ENCODE peak calls at places on chromosome 1, in four cellular contexts. N is PC-9, K is endothelial cell of umbilical vein, C is H9. E is an unnamed sample. For H3K4me1, the result is how much of the 10 kb centered on the place peaks cover.

GRCh38 chr1:41919764-41920397 is 1.2 kb upstream of the HIVEP3 start:
- DNase-seq in C (peak), K (no peak), N (peak), E (peak)

GRCh38 chr1:58584082-58584895 is 7.2 kb upstream of the TACSTD2 start:
- DNase-seq in N (peak), C (no peak), K (peak), E (no peak)

GRCh38 chr1:75276385-75276784 is 142.2 kb downstream of the LHX8 start:
- DNase-seq in C (no peak), K (no peak), N (no peak), E (no peak)

GRCh38 chr1:184101116-184101515 is 49.6 kb downstream of the TSEN15 start:
- DNase-seq in C (no peak), K (no peak), N (no peak), E (no peak)

GRCh38 chr1:160837558-160838205 is 25.0 kb downstream of the CD244 start:
- DNase-seq in C (no peak), K (no peak), N (peak), E (peak)

GRCh38 chr1:221234821-221235220 is 355.6 kb downstream of the HLX start:
- DNase-seq in C (no peak), K (no peak), N (no peak), E (no peak)

GRCh38 chr1:3708696-3709246 is 43.5 kb upstream of the CCDC27 start:
- DNase-seq in N (peak), K (no peak), C (peak), E (no peak)

GRCh38 chr1:3471356-3472087 is 17.1 kb downstream of the ARHGEF16 start:
- DNase-seq in C (peak), K (peak), N (no peak), E (peak)

GRCh38 chr1:222606757-222607156 is 11.1 kb upstream of the MIA3 start:
- DNase-seq in C (no peak), N (no peak), K (no peak), E (no peak)

GRCh38 chr1:13828454-13829151 is 128.6 kb downstream of the PRDM2 start:
- DNase-seq in N (peak), K (no peak), C (peak), E (no peak)

GRCh38 chr1:186518395-186518794 is 57.5 kb upstream of the PDC start:
- DNase-seq in K (no peak), C (no peak), N (no peak), E (no peak)
- TF ChIP-seq CTCF in K (no peak), C (no peak), N (no peak), E (no peak)

GRCh38 chr1:6592865-6593593 is 9.6 kb downstream of the KLHL21 start:
- DNase-seq in C (no peak), K (no peak), N (no peak), E (no peak)
- H3K27ac ChIP-seq in C (no peak), K (no peak), N (no peak), E (peak)

DNA sequence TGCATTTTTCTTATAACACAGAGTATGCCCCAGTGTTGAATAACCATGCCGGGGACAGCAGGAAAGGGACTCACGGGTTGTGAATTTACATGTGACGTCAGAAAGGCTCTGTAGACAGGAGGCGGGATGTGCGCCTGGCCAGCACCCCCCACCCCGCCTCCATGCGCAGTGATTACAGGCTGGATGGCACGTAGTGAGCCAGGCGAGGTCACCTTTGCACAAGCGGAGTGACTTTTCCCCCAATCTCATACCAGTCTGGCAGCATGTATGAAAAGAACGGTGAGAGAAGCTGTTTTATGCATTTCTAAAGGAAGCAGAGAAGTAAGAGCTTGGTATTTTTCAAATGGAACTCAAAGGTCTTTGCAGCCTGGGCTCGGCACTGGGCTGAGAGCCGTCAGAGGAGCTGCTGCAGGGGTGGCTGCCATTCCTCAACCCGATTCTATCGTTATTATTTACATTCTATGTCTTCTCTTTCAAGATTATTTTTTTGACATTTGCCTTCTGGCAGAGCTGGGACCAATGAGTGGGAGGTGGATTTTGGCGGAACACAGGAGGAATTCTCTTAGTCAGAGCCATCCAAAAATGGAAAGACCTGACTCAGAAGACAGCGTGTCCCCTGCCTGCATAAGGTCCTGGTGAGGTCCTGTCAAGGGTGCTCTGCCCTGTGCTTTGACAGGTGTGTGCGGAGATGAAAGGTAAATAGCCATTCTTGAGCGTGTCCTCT is 115.6 kb upstream of the SLC45A1 start:
- DNase-seq in N (peak), C (peak), K (peak), E (peak)
- H3K4me1 ChIP-seq in N (half or more), C (under half), K (under half), E (under half)

GRCh38 chr1:81760487-81761097 is 40.1 kb upstream of the ADGRL2 start:
- DNase-seq in N (no peak), K (peak), C (no peak), E (no peak)
- TF ChIP-seq CTCF in N (peak), K (peak), C (peak), E (peak)

GRCh38 chr1:38430949-38431348 is 384.4 kb upstream of the POU3F1 start:
- DNase-seq in C (no peak), N (no peak), K (no peak), E (no peak)
- H3K27ac ChIP-seq in C (peak), N (no peak), K (no peak), E (no peak)

DNA sequence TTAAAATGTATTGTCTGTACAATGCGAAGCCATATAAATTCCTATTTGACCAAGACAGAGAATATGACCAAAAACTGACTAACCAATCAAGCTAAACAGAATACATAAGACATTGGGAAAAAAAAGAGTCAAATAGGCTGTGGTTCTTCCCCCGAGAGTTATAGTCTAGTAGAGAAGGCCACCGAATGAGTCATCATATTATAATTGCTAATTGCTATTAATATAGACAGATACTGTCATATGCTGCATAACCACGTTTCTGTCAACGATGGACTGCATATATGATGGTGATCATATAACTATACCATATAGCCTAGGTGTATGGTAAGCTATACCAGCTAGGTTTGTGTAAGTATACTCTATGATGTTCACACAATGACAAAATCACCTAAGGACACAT is 82.5 kb downstream of the WDR64 start:
- DNase-seq in N (no peak), K (no peak), C (no peak), E (no peak)
- H3K4me1 ChIP-seq in N (under half), K (under half), C (under half), E (under half)

GRCh38 chr1:94126651-94127050 is 5.7 kb upstream of the ABCA4 start:
- DNase-seq in K (peak), C (no peak), N (no peak), E (no peak)

GRCh38 chr1:94124538-94124937 is 3.6 kb upstream of the ABCA4 start:
- DNase-seq in C (no peak), K (peak), N (no peak), E (no peak)

GRCh38 chr1:94121411-94121821 is 468 bp upstream of the ABCA4 start:
- DNase-seq in N (no peak), K (no peak), C (no peak), E (no peak)

GRCh38 chr1:94122201-94122970 is 1.4 kb upstream of the ABCA4 start:
- DNase-seq in K (peak), N (no peak), C (no peak), E (no peak)

GRCh38 chr1:94125551-94126514 is 4.9 kb upstream of the ABCA4 start:
- DNase-seq in N (no peak), C (peak), K (no peak), E (no peak)
- TF ChIP-seq CTCF in N (no peak), C (peak), K (no peak), E (no peak)

GRCh38 chr1:156148236-156148635 is 5.1 kb upstream of the SEMA4A start:
- DNase-seq in C (no peak), N (no peak), K (peak), E (no peak)
- H3K27ac ChIP-seq in C (no peak), N (no peak), K (peak), E (no peak)

GRCh38 chr1:172906778-172907592 is 143.8 kb downstream of the TNFSF18 start:
- DNase-seq in K (peak), C (no peak), N (no peak), E (no peak)

GRCh38 chr1:172907834-172908326 is 142.9 kb downstream of the TNFSF18 start:
- DNase-seq in N (no peak), C (no peak), K (no peak), E (no peak)

GRCh38 chr1:172902861-172903381 is 147.8 kb downstream of the TNFSF18 start:
- DNase-seq in N (no peak), C (no peak), K (peak), E (no peak)

GRCh38 chr1:172903581-172904220 is 147.0 kb downstream of the TNFSF18 start:
- DNase-seq in N (no peak), C (no peak), K (peak), E (no peak)

DNA sequence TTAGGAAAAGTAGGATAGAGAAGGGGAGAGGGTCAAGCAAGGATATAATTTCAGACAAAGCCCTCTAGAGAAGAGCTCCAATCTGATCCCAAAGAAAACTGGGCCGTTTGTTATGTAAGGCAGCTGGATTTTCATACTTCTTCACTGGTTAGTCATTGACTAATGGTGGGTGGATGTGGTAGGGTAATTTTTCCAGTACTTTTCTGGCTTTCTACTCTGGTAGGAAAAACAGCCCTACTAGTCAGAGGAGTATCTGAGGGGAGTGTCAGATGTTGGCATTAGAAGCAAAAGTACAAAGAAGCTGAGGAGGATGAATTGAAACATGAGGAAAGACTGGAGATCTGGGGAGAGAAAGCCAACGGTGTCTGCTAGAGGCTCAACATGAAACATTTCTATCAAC is 145.3 kb downstream of the TNFSF18 start:
- DNase-seq in C (no peak), K (no peak), N (no peak), E (no peak)
- H3K4me1 ChIP-seq in C (under half), K (half or more), N (under half), E (under half)

GRCh38 chr1:63973005-63973419 is 199.2 kb downstream of the ROR1 start:
- DNase-seq in C (peak), K (no peak), N (no peak), E (no peak)
- TF ChIP-seq CTCF in C (peak), K (no peak), N (no peak), E (no peak)

E was measured in left ventricle myocardium inferior.